ENCODE peak calls at places on chromosomes 6 and 20, in nine cellular contexts. One of them, this sample, is unnamed.

GRCh38 chr6:169725270-169726048 is 1.2 kb upstream of the PHF10 start:
- DNase-seq in GM23248: peak; percentile 70
- DNase-seq in activated CD4-positive, alpha-beta memory T cell treated with anti-CD3 and anti-CD28 coated beads for 36 hours: peak; percentile 42
- DNase-seq in activated naive CD4-positive, alpha-beta T cell treated with anti-CD3 and anti-CD28 coated beads for 36 hours: peak; percentile 38
- DNase-seq in activated CD4-positive, CD25-positive, alpha-beta regulatory T cell treated with anti-CD3 and anti-CD28 coated beads, Interleukin-2, amount 50 U/mL, for 72 hours: peak; percentile 34
- DNase-seq in substantia nigra: peak; percentile 23
- DNase-seq in Right ventricle myocardium inferior: no peak
- DNase-seq in hippocampal formation: peak; percentile 44
- DNase-seq in memory B cell: no peak
- DNase-seq in this sample: no peak

GRCh38 chr6:170165501-170166117 is 125.3 kb downstream of the DLL1 start:
- DNase-seq in activated CD4-positive, CD25-positive, alpha-beta regulatory T cell treated with anti-CD3 and anti-CD28 coated beads, Interleukin-2, amount 50 U/mL, for 72 hours: no peak
- DNase-seq in GM23248: peak; percentile 10
- DNase-seq in hippocampal formation: no peak
- DNase-seq in activated CD4-positive, alpha-beta memory T cell treated with anti-CD3 and anti-CD28 coated beads for 36 hours: no peak
- DNase-seq in memory B cell: no peak
- DNase-seq in Right ventricle myocardium inferior: no peak
- DNase-seq in activated naive CD4-positive, alpha-beta T cell treated with anti-CD3 and anti-CD28 coated beads for 36 hours: no peak
- DNase-seq in substantia nigra: no peak
- DNase-seq in this sample: no peak

GRCh38 chr6:1482381-1483166 is 93.2 kb downstream of the FOXF2 start:
- DNase-seq in activated CD4-positive, alpha-beta memory T cell treated with anti-CD3 and anti-CD28 coated beads for 36 hours: no peak
- DNase-seq in Right ventricle myocardium inferior: no peak
- DNase-seq in GM23248: peak; percentile 35
- DNase-seq in hippocampal formation: no peak
- DNase-seq in activated CD4-positive, CD25-positive, alpha-beta regulatory T cell treated with anti-CD3 and anti-CD28 coated beads, Interleukin-2, amount 50 U/mL, for 72 hours: no peak
- DNase-seq in memory B cell: no peak
- DNase-seq in activated naive CD4-positive, alpha-beta T cell treated with anti-CD3 and anti-CD28 coated beads for 36 hours: no peak
- DNase-seq in substantia nigra: no peak
- DNase-seq in this sample: no peak

GRCh38 chr6:135182993-135183531 is 2.0 kb downstream of the MYB start:
- DNase-seq in substantia nigra: no peak
- DNase-seq in activated naive CD4-positive, alpha-beta T cell treated with anti-CD3 and anti-CD28 coated beads for 36 hours: peak; percentile 82
- DNase-seq in Right ventricle myocardium inferior: peak; percentile 79
- DNase-seq in hippocampal formation: no peak
- DNase-seq in activated CD4-positive, alpha-beta memory T cell treated with anti-CD3 and anti-CD28 coated beads for 36 hours: peak; percentile 89
- DNase-seq in GM23248: peak; percentile 9
- DNase-seq in activated CD4-positive, CD25-positive, alpha-beta regulatory T cell treated with anti-CD3 and anti-CD28 coated beads, Interleukin-2, amount 50 U/mL, for 72 hours: peak; percentile 68
- DNase-seq in memory B cell: peak; percentile 30
- DNase-seq in this sample: peak; percentile 48

GRCh38 chr20:3315110-3315509 is 76.1 kb upstream of the SLC4A11 start:
- DNase-seq in GM23248: peak; percentile 41
- DNase-seq in activated naive CD4-positive, alpha-beta T cell treated with anti-CD3 and anti-CD28 coated beads for 36 hours: no peak
- DNase-seq in substantia nigra: peak; percentile 19
- DNase-seq in memory B cell: no peak
- DNase-seq in hippocampal formation: no peak
- DNase-seq in Right ventricle myocardium inferior: no peak
- DNase-seq in activated CD4-positive, CD25-positive, alpha-beta regulatory T cell treated with anti-CD3 and anti-CD28 coated beads, Interleukin-2, amount 50 U/mL, for 72 hours: no peak
- DNase-seq in activated CD4-positive, alpha-beta memory T cell treated with anti-CD3 and anti-CD28 coated beads for 36 hours: no peak
- DNase-seq in this sample: no peak

GRCh38 chr6:137417411-137417810 is 76.8 kb downstream of the OLIG3 start:
- DNase-seq in GM23248: peak; percentile 12
- DNase-seq in hippocampal formation: no peak
- DNase-seq in memory B cell: no peak
- DNase-seq in Right ventricle myocardium inferior: no peak
- DNase-seq in substantia nigra: no peak
- DNase-seq in activated CD4-positive, CD25-positive, alpha-beta regulatory T cell treated with anti-CD3 and anti-CD28 coated beads, Interleukin-2, amount 50 U/mL, for 72 hours: no peak
- DNase-seq in activated naive CD4-positive, alpha-beta T cell treated with anti-CD3 and anti-CD28 coated beads for 36 hours: no peak
- DNase-seq in activated CD4-positive, alpha-beta memory T cell treated with anti-CD3 and anti-CD28 coated beads for 36 hours: no peak
- DNase-seq in this sample: no peak

GRCh38 chr6:150452642-150453243 is 83.9 kb downstream of the IYD start:
- DNase-seq in activated CD4-positive, alpha-beta memory T cell treated with anti-CD3 and anti-CD28 coated beads for 36 hours: no peak
- DNase-seq in Right ventricle myocardium inferior: no peak
- DNase-seq in activated naive CD4-positive, alpha-beta T cell treated with anti-CD3 and anti-CD28 coated beads for 36 hours: no peak
- DNase-seq in hippocampal formation: no peak
- DNase-seq in substantia nigra: no peak
- DNase-seq in memory B cell: no peak
- DNase-seq in activated CD4-positive, CD25-positive, alpha-beta regulatory T cell treated with anti-CD3 and anti-CD28 coated beads, Interleukin-2, amount 50 U/mL, for 72 hours: no peak
- DNase-seq in GM23248: no peak
- DNase-seq in this sample: no peak

GRCh38 chr6:35774116-35774794 is 2.1 kb upstream of the CLPSL2 start:
- DNase-seq in activated CD4-positive, alpha-beta memory T cell treated with anti-CD3 and anti-CD28 coated beads for 36 hours: no peak
- DNase-seq in memory B cell: no peak
- DNase-seq in substantia nigra: no peak
- DNase-seq in Right ventricle myocardium inferior: no peak
- DNase-seq in activated naive CD4-positive, alpha-beta T cell treated with anti-CD3 and anti-CD28 coated beads for 36 hours: no peak
- DNase-seq in activated CD4-positive, CD25-positive, alpha-beta regulatory T cell treated with anti-CD3 and anti-CD28 coated beads, Interleukin-2, amount 50 U/mL, for 72 hours: no peak
- DNase-seq in GM23248: no peak
- DNase-seq in hippocampal formation: no peak
- DNase-seq in this sample: no peak

GRCh38 chr6:135922170-135922569 is 70.7 kb downstream of the PDE7B start:
- DNase-seq in activated CD4-positive, alpha-beta memory T cell treated with anti-CD3 and anti-CD28 coated beads for 36 hours: no peak
- DNase-seq in memory B cell: no peak
- DNase-seq in GM23248: peak; percentile 98
- DNase-seq in hippocampal formation: no peak
- DNase-seq in activated CD4-positive, CD25-positive, alpha-beta regulatory T cell treated with anti-CD3 and anti-CD28 coated beads, Interleukin-2, amount 50 U/mL, for 72 hours: no peak
- DNase-seq in Right ventricle myocardium inferior: no peak
- DNase-seq in substantia nigra: no peak
- DNase-seq in activated naive CD4-positive, alpha-beta T cell treated with anti-CD3 and anti-CD28 coated beads for 36 hours: no peak
- DNase-seq in this sample: no peak

GRCh38 chr20:23034721-23035671 is at the start of gene SSTR4:
- DNase-seq in Right ventricle myocardium inferior: no peak
- DNase-seq in activated CD4-positive, CD25-positive, alpha-beta regulatory T cell treated with anti-CD3 and anti-CD28 coated beads, Interleukin-2, amount 50 U/mL, for 72 hours: no peak
- DNase-seq in activated naive CD4-positive, alpha-beta T cell treated with anti-CD3 and anti-CD28 coated beads for 36 hours: no peak
- DNase-seq in hippocampal formation: no peak
- DNase-seq in GM23248: no peak
- DNase-seq in activated CD4-positive, alpha-beta memory T cell treated with anti-CD3 and anti-CD28 coated beads for 36 hours: no peak
- DNase-seq in memory B cell: no peak
- DNase-seq in substantia nigra: no peak
- DNase-seq in this sample: no peak

GRCh38 chr20:59751075-59751711 is 146.9 kb downstream of the PHACTR3 start:
- DNase-seq in Right ventricle myocardium inferior: peak; percentile 85
- DNase-seq in GM23248: peak; percentile 87
- DNase-seq in hippocampal formation: peak; percentile 76
- DNase-seq in activated CD4-positive, CD25-positive, alpha-beta regulatory T cell treated with anti-CD3 and anti-CD28 coated beads, Interleukin-2, amount 50 U/mL, for 72 hours: peak; percentile 40
- DNase-seq in activated CD4-positive, alpha-beta memory T cell treated with anti-CD3 and anti-CD28 coated beads for 36 hours: peak; percentile 58
- DNase-seq in memory B cell: no peak
- DNase-seq in substantia nigra: peak; percentile 75
- DNase-seq in activated naive CD4-positive, alpha-beta T cell treated with anti-CD3 and anti-CD28 coated beads for 36 hours: peak; percentile 63
- DNase-seq in this sample: no peak

GRCh38 chr6:46947497-46947896 is 25.8 kb upstream of the ADGRF5 start:
- DNase-seq in activated naive CD4-positive, alpha-beta T cell treated with anti-CD3 and anti-CD28 coated beads for 36 hours: no peak
- DNase-seq in activated CD4-positive, alpha-beta memory T cell treated with anti-CD3 and anti-CD28 coated beads for 36 hours: no peak
- DNase-seq in activated CD4-positive, CD25-positive, alpha-beta regulatory T cell treated with anti-CD3 and anti-CD28 coated beads, Interleukin-2, amount 50 U/mL, for 72 hours: no peak
- DNase-seq in substantia nigra: no peak
- DNase-seq in GM23248: no peak
- DNase-seq in Right ventricle myocardium inferior: no peak
- DNase-seq in hippocampal formation: no peak
- DNase-seq in memory B cell: no peak
- DNase-seq in this sample: no peak

GRCh38 chr20:56781108-56781739 is 152.1 kb downstream of the TFAP2C start:
- DNase-seq in substantia nigra: no peak
- DNase-seq in Right ventricle myocardium inferior: no peak
- DNase-seq in memory B cell: no peak
- DNase-seq in activated naive CD4-positive, alpha-beta T cell treated with anti-CD3 and anti-CD28 coated beads for 36 hours: no peak
- DNase-seq in activated CD4-positive, alpha-beta memory T cell treated with anti-CD3 and anti-CD28 coated beads for 36 hours: no peak
- DNase-seq in activated CD4-positive, CD25-positive, alpha-beta regulatory T cell treated with anti-CD3 and anti-CD28 coated beads, Interleukin-2, amount 50 U/mL, for 72 hours: no peak
- DNase-seq in hippocampal formation: no peak
- DNase-seq in GM23248: peak; percentile 70
- DNase-seq in this sample: no peak

GRCh38 chr20:24840121-24840713 is 108.9 kb upstream of the CST7 start:
- DNase-seq in activated naive CD4-positive, alpha-beta T cell treated with anti-CD3 and anti-CD28 coated beads for 36 hours: no peak
- DNase-seq in activated CD4-positive, CD25-positive, alpha-beta regulatory T cell treated with anti-CD3 and anti-CD28 coated beads, Interleukin-2, amount 50 U/mL, for 72 hours: no peak
- DNase-seq in GM23248: peak; percentile 13
- DNase-seq in substantia nigra: no peak
- DNase-seq in hippocampal formation: no peak
- DNase-seq in activated CD4-positive, alpha-beta memory T cell treated with anti-CD3 and anti-CD28 coated beads for 36 hours: no peak
- DNase-seq in Right ventricle myocardium inferior: no peak
- DNase-seq in memory B cell: no peak
- DNase-seq in this sample: no peak

GRCh38 chr6:140276719-140277118 is 902.3 kb upstream of the CITED2 start:
- DNase-seq in memory B cell: no peak
- DNase-seq in hippocampal formation: no peak
- DNase-seq in Right ventricle myocardium inferior: no peak
- DNase-seq in activated naive CD4-positive, alpha-beta T cell treated with anti-CD3 and anti-CD28 coated beads for 36 hours: no peak
- DNase-seq in substantia nigra: no peak
- DNase-seq in GM23248: peak; percentile 5
- DNase-seq in activated CD4-positive, CD25-positive, alpha-beta regulatory T cell treated with anti-CD3 and anti-CD28 coated beads, Interleukin-2, amount 50 U/mL, for 72 hours: no peak
- DNase-seq in activated CD4-positive, alpha-beta memory T cell treated with anti-CD3 and anti-CD28 coated beads for 36 hours: no peak
- DNase-seq in this sample: no peak

GRCh38 chr6:15522856-15523529 is 139.8 kb downstream of the DTNBP1 start:
- DNase-seq in activated CD4-positive, CD25-positive, alpha-beta regulatory T cell treated with anti-CD3 and anti-CD28 coated beads, Interleukin-2, amount 50 U/mL, for 72 hours: peak; percentile 25
- DNase-seq in hippocampal formation: no peak
- DNase-seq in GM23248: no peak
- DNase-seq in Right ventricle myocardium inferior: no peak
- DNase-seq in substantia nigra: no peak
- DNase-seq in memory B cell: no peak
- DNase-seq in activated naive CD4-positive, alpha-beta T cell treated with anti-CD3 and anti-CD28 coated beads for 36 hours: no peak
- DNase-seq in activated CD4-positive, alpha-beta memory T cell treated with anti-CD3 and anti-CD28 coated beads for 36 hours: no peak
- DNase-seq in this sample: no peak

GRCh38 chr6:32983964-32984638 is 15.7 kb downstream of the BRD2 start:
- DNase-seq in activated naive CD4-positive, alpha-beta T cell treated with anti-CD3 and anti-CD28 coated beads for 36 hours: no peak
- DNase-seq in memory B cell: no peak
- DNase-seq in activated CD4-positive, CD25-positive, alpha-beta regulatory T cell treated with anti-CD3 and anti-CD28 coated beads, Interleukin-2, amount 50 U/mL, for 72 hours: no peak
- DNase-seq in substantia nigra: no peak
- DNase-seq in Right ventricle myocardium inferior: no peak
- DNase-seq in hippocampal formation: no peak
- DNase-seq in GM23248: no peak
- DNase-seq in activated CD4-positive, alpha-beta memory T cell treated with anti-CD3 and anti-CD28 coated beads for 36 hours: no peak
- DNase-seq in this sample: no peak

GRCh38 chr20:50416269-50416863 is 93.8 kb upstream of the PTPN1 start:
- DNase-seq in substantia nigra: no peak
- DNase-seq in activated CD4-positive, alpha-beta memory T cell treated with anti-CD3 and anti-CD28 coated beads for 36 hours: no peak
- DNase-seq in GM23248: no peak
- DNase-seq in memory B cell: no peak
- DNase-seq in activated CD4-positive, CD25-positive, alpha-beta regulatory T cell treated with anti-CD3 and anti-CD28 coated beads, Interleukin-2, amount 50 U/mL, for 72 hours: no peak
- DNase-seq in activated naive CD4-positive, alpha-beta T cell treated with anti-CD3 and anti-CD28 coated beads for 36 hours: no peak
- DNase-seq in hippocampal formation: no peak
- DNase-seq in Right ventricle myocardium inferior: no peak
- DNase-seq in this sample: no peak

GRCh38 chr6:112357801-112358200 is 10.7 kb downstream of the RFPL4B start:
- DNase-seq in memory B cell: no peak
- DNase-seq in activated CD4-positive, alpha-beta memory T cell treated with anti-CD3 and anti-CD28 coated beads for 36 hours: no peak
- DNase-seq in activated naive CD4-positive, alpha-beta T cell treated with anti-CD3 and anti-CD28 coated beads for 36 hours: no peak
- DNase-seq in Right ventricle myocardium inferior: no peak
- DNase-seq in activated CD4-positive, CD25-positive, alpha-beta regulatory T cell treated with anti-CD3 and anti-CD28 coated beads, Interleukin-2, amount 50 U/mL, for 72 hours: no peak
- DNase-seq in substantia nigra: no peak
- DNase-seq in GM23248: peak; percentile 90
- DNase-seq in hippocampal formation: no peak
- DNase-seq in this sample: no peak

GRCh38 chr6:108921547-108922331 is 73.5 kb downstream of the ARMC2 start:
- DNase-seq in GM23248: peak; percentile 71
- DNase-seq in activated naive CD4-positive, alpha-beta T cell treated with anti-CD3 and anti-CD28 coated beads for 36 hours: peak; percentile 43
- DNase-seq in activated CD4-positive, CD25-positive, alpha-beta regulatory T cell treated with anti-CD3 and anti-CD28 coated beads, Interleukin-2, amount 50 U/mL, for 72 hours: no peak
- DNase-seq in hippocampal formation: no peak
- DNase-seq in memory B cell: no peak
- DNase-seq in substantia nigra: no peak
- DNase-seq in Right ventricle myocardium inferior: no peak
- DNase-seq in activated CD4-positive, alpha-beta memory T cell treated with anti-CD3 and anti-CD28 coated beads for 36 hours: peak; percentile 68
- DNase-seq in this sample: no peak

GRCh38 chr6:42226251-42227143 is 8.8 kb upstream of the MRPS10 start:
- DNase-seq in memory B cell: no peak
- DNase-seq in activated CD4-positive, alpha-beta memory T cell treated with anti-CD3 and anti-CD28 coated beads for 36 hours: no peak
- DNase-seq in substantia nigra: no peak
- DNase-seq in GM23248: peak; percentile 84
- DNase-seq in hippocampal formation: no peak
- DNase-seq in Right ventricle myocardium inferior: no peak
- DNase-seq in activated CD4-positive, CD25-positive, alpha-beta regulatory T cell treated with anti-CD3 and anti-CD28 coated beads, Interleukin-2, amount 50 U/mL, for 72 hours: no peak
- DNase-seq in activated naive CD4-positive, alpha-beta T cell treated with anti-CD3 and anti-CD28 coated beads for 36 hours: no peak
- DNase-seq in this sample: no peak

GRCh38 chr20:57224641-57225138 is 41.8 kb downstream of the BMP7 start:
- DNase-seq in substantia nigra: peak; percentile 34
- DNase-seq in GM23248: peak; percentile 62
- DNase-seq in hippocampal formation: peak; percentile 12
- DNase-seq in activated CD4-positive, CD25-positive, alpha-beta regulatory T cell treated with anti-CD3 and anti-CD28 coated beads, Interleukin-2, amount 50 U/mL, for 72 hours: no peak
- DNase-seq in activated CD4-positive, alpha-beta memory T cell treated with anti-CD3 and anti-CD28 coated beads for 36 hours: no peak
- DNase-seq in Right ventricle myocardium inferior: no peak
- DNase-seq in memory B cell: no peak
- DNase-seq in activated naive CD4-positive, alpha-beta T cell treated with anti-CD3 and anti-CD28 coated beads for 36 hours: no peak
- DNase-seq in this sample: no peak

GRCh38 chr6:95143408-95144180 is 433.7 kb upstream of the MANEA start:
- DNase-seq in activated CD4-positive, alpha-beta memory T cell treated with anti-CD3 and anti-CD28 coated beads for 36 hours: no peak
- DNase-seq in activated naive CD4-positive, alpha-beta T cell treated with anti-CD3 and anti-CD28 coated beads for 36 hours: no peak
- DNase-seq in memory B cell: no peak
- DNase-seq in activated CD4-positive, CD25-positive, alpha-beta regulatory T cell treated with anti-CD3 and anti-CD28 coated beads, Interleukin-2, amount 50 U/mL, for 72 hours: no peak
- DNase-seq in hippocampal formation: no peak
- DNase-seq in GM23248: no peak
- DNase-seq in Right ventricle myocardium inferior: no peak
- DNase-seq in substantia nigra: no peak
- DNase-seq in this sample: no peak

GRCh38 chr20:44370639-44371218 is 15.2 kb downstream of the HNF4A start:
- DNase-seq in hippocampal formation: no peak
- DNase-seq in substantia nigra: no peak
- DNase-seq in GM23248: no peak
- DNase-seq in activated naive CD4-positive, alpha-beta T cell treated with anti-CD3 and anti-CD28 coated beads for 36 hours: no peak
- DNase-seq in activated CD4-positive, CD25-positive, alpha-beta regulatory T cell treated with anti-CD3 and anti-CD28 coated beads, Interleukin-2, amount 50 U/mL, for 72 hours: no peak
- DNase-seq in activated CD4-positive, alpha-beta memory T cell treated with anti-CD3 and anti-CD28 coated beads for 36 hours: no peak
- DNase-seq in memory B cell: no peak
- DNase-seq in Right ventricle myocardium inferior: no peak
- DNase-seq in this sample: no peak

GRCh38 chr6:85660181-85660611 is 17.5 kb upstream of the SYNCRIP start:
- DNase-seq in activated naive CD4-positive, alpha-beta T cell treated with anti-CD3 and anti-CD28 coated beads for 36 hours: no peak
- DNase-seq in Right ventricle myocardium inferior: no peak
- DNase-seq in GM23248: peak; percentile 98
- DNase-seq in substantia nigra: no peak
- DNase-seq in hippocampal formation: peak; percentile 8
- DNase-seq in activated CD4-positive, alpha-beta memory T cell treated with anti-CD3 and anti-CD28 coated beads for 36 hours: no peak
- DNase-seq in memory B cell: no peak
- DNase-seq in activated CD4-positive, CD25-positive, alpha-beta regulatory T cell treated with anti-CD3 and anti-CD28 coated beads, Interleukin-2, amount 50 U/mL, for 72 hours: no peak
- DNase-seq in this sample: no peak

GRCh38 chr6:17901493-17901892 is 85.9 kb downstream of the KIF13A start:
- DNase-seq in substantia nigra: no peak
- DNase-seq in activated CD4-positive, alpha-beta memory T cell treated with anti-CD3 and anti-CD28 coated beads for 36 hours: no peak
- DNase-seq in activated naive CD4-positive, alpha-beta T cell treated with anti-CD3 and anti-CD28 coated beads for 36 hours: no peak
- DNase-seq in GM23248: no peak
- DNase-seq in memory B cell: no peak
- DNase-seq in activated CD4-positive, CD25-positive, alpha-beta regulatory T cell treated with anti-CD3 and anti-CD28 coated beads, Interleukin-2, amount 50 U/mL, for 72 hours: no peak
- DNase-seq in hippocampal formation: no peak
- DNase-seq in Right ventricle myocardium inferior: no peak
- DNase-seq in this sample: no peak

GRCh38 chr6:16184129-16184528 is 54.3 kb upstream of the GMPR start:
- DNase-seq in activated CD4-positive, alpha-beta memory T cell treated with anti-CD3 and anti-CD28 coated beads for 36 hours: peak; percentile 46
- DNase-seq in substantia nigra: no peak
- DNase-seq in GM23248: peak; percentile 39
- DNase-seq in activated naive CD4-positive, alpha-beta T cell treated with anti-CD3 and anti-CD28 coated beads for 36 hours: peak; percentile 25
- DNase-seq in hippocampal formation: peak; percentile 8
- DNase-seq in memory B cell: no peak
- DNase-seq in activated CD4-positive, CD25-positive, alpha-beta regulatory T cell treated with anti-CD3 and anti-CD28 coated beads, Interleukin-2, amount 50 U/mL, for 72 hours: no peak
- DNase-seq in Right ventricle myocardium inferior: no peak
- DNase-seq in this sample: no peak

GRCh38 chr6:125310994-125311649 is 9.4 kb upstream of the HDDC2 start:
- DNase-seq in activated naive CD4-positive, alpha-beta T cell treated with anti-CD3 and anti-CD28 coated beads for 36 hours: no peak
- DNase-seq in Right ventricle myocardium inferior: no peak
- DNase-seq in hippocampal formation: no peak
- DNase-seq in substantia nigra: no peak
- DNase-seq in activated CD4-positive, alpha-beta memory T cell treated with anti-CD3 and anti-CD28 coated beads for 36 hours: no peak
- DNase-seq in memory B cell: peak; percentile 13
- DNase-seq in activated CD4-positive, CD25-positive, alpha-beta regulatory T cell treated with anti-CD3 and anti-CD28 coated beads, Interleukin-2, amount 50 U/mL, for 72 hours: no peak
- DNase-seq in GM23248: peak; percentile 78
- DNase-seq in this sample: peak; percentile 47

GRCh38 chr6:157242791-157243190 is 80.5 kb downstream of the TMEM242 start:
- DNase-seq in GM23248: no peak
- DNase-seq in hippocampal formation: no peak
- DNase-seq in Right ventricle myocardium inferior: no peak
- DNase-seq in substantia nigra: no peak
- DNase-seq in memory B cell: no peak
- DNase-seq in activated CD4-positive, CD25-positive, alpha-beta regulatory T cell treated with anti-CD3 and anti-CD28 coated beads, Interleukin-2, amount 50 U/mL, for 72 hours: no peak
- DNase-seq in activated CD4-positive, alpha-beta memory T cell treated with anti-CD3 and anti-CD28 coated beads for 36 hours: no peak
- DNase-seq in activated naive CD4-positive, alpha-beta T cell treated with anti-CD3 and anti-CD28 coated beads for 36 hours: no peak
- DNase-seq in this sample: no peak

GRCh38 chr6:218153-219018 is 73.9 kb upstream of the DUSP22 start:
- DNase-seq in Right ventricle myocardium inferior: no peak
- DNase-seq in substantia nigra: no peak
- DNase-seq in activated CD4-positive, alpha-beta memory T cell treated with anti-CD3 and anti-CD28 coated beads for 36 hours: no peak
- DNase-seq in memory B cell: no peak
- DNase-seq in activated CD4-positive, CD25-positive, alpha-beta regulatory T cell treated with anti-CD3 and anti-CD28 coated beads, Interleukin-2, amount 50 U/mL, for 72 hours: no peak
- DNase-seq in activated naive CD4-positive, alpha-beta T cell treated with anti-CD3 and anti-CD28 coated beads for 36 hours: no peak
- DNase-seq in hippocampal formation: no peak
- DNase-seq in GM23248: no peak
- DNase-seq in this sample: peak; percentile 27

GRCh38 chr6:140346461-140346860 is 972.0 kb upstream of the CITED2 start:
- DNase-seq in memory B cell: no peak
- DNase-seq in activated CD4-positive, CD25-positive, alpha-beta regulatory T cell treated with anti-CD3 and anti-CD28 coated beads, Interleukin-2, amount 50 U/mL, for 72 hours: no peak
- DNase-seq in GM23248: peak; percentile 31
- DNase-seq in substantia nigra: no peak
- DNase-seq in Right ventricle myocardium inferior: no peak
- DNase-seq in activated naive CD4-positive, alpha-beta T cell treated with anti-CD3 and anti-CD28 coated beads for 36 hours: no peak
- DNase-seq in activated CD4-positive, alpha-beta memory T cell treated with anti-CD3 and anti-CD28 coated beads for 36 hours: no peak
- DNase-seq in hippocampal formation: no peak
- DNase-seq in this sample: no peak

This sample was measured in naive B cell.